ENCODE peak calls at places on chromosomes 2 and 18, in five cellular contexts. E, S, X, A and M are unnamed samples.

GRCh38 chr2:181971032-181971431 is 14.6 kb upstream of the PPP1R1C start:
- DNase-seq in E (no peak), S (no peak), X (no peak), A (no peak), M (no peak)

GRCh38 chr2:15959331-15960153 is 19.2 kb downstream of the MYCN start:
- DNase-seq in E (no peak), S (no peak), X (no peak), A (no peak), M (no peak)

GRCh38 chr18:44341759-44342158 is 338.9 kb upstream of the SETBP1 start:
- DNase-seq in E (no peak), S (no peak), X (no peak), A (no peak), M (no peak)

GRCh38 chr18:29892960-29893558 is 1149.5 kb downstream of the DSC3 start:
- DNase-seq in E (no peak), S (no peak), X (no peak), A (no peak), M (peak)

GRCh38 chr18:78407456-78407823 is 572.2 kb upstream of the SALL3 start:
- DNase-seq in E (no peak), S (no peak), X (no peak), A (no peak), M (no peak)

GRCh38 chr2:68689553-68690537 is 44.8 kb upstream of the ARHGAP25 start:
- DNase-seq in E (no peak), S (no peak), X (no peak), A (no peak), M (no peak)

GRCh38 chr2:95316466-95317122 is 19.4 kb downstream of the KCNIP3 start:
- DNase-seq in E (no peak), S (no peak), X (peak), A (no peak), M (no peak)

GRCh38 chr2:210663574-210663973 is 107.2 kb downstream of the CPS1 start:
- DNase-seq in E (no peak), S (no peak), X (peak), A (peak), M (peak)

GRCh38 chr18:44725300-44726096 is 44.8 kb downstream of the SETBP1 start:
- DNase-seq in E (no peak), S (no peak), X (peak), A (no peak), M (peak)

GRCh38 chr2:127665267-127665893 is 9.9 kb downstream of the LIMS2 start:
- DNase-seq in E (no peak), S (no peak), X (no peak), A (no peak), M (no peak)

GRCh38 chr18:21991081-21991534 is 178.3 kb upstream of the GATA6 start:
- DNase-seq in E (peak), S (peak), X (no peak), A (peak), M (no peak)

GRCh38 chr2:201344663-201345366 is 12.3 kb downstream of the FLACC1 start:
- DNase-seq in E (no peak), S (no peak), X (no peak), A (no peak), M (no peak)

GRCh38 chr2:78431241-78431640 is 594.3 kb upstream of the REG3G start:
- DNase-seq in E (no peak), S (no peak), X (no peak), A (peak), M (peak)

GRCh38 chr2:217033191-217033590 is 173.3 kb upstream of the TNP1 start:
- DNase-seq in E (no peak), S (no peak), X (no peak), A (no peak), M (no peak)

GRCh38 chr2:9897331-9897737 is 54.1 kb downstream of the TAF1B start:
- DNase-seq in E (no peak), S (no peak), X (peak), A (peak), M (peak)

GRCh38 chr2:225995788-225996476 is 596.4 kb downstream of the NYAP2 start:
- DNase-seq in E (no peak), S (no peak), X (peak), A (no peak), M (peak)

GRCh38 chr2:126399001-126399400 is 257.0 kb upstream of the GYPC start:
- DNase-seq in E (no peak), S (no peak), X (no peak), A (no peak), M (no peak)

GRCh38 chr18:57925706-57926105 is 118.3 kb upstream of the NEDD4L start:
- DNase-seq in E (no peak), S (no peak), X (peak), A (no peak), M (peak)

GRCh38 chr2:5982911-5983310 is 290.7 kb downstream of the SOX11 start:
- DNase-seq in E (no peak), S (no peak), X (no peak), A (no peak), M (no peak)

GRCh38 chr2:137800386-137800785 is 163.9 kb upstream of the HNMT start:
- DNase-seq in E (no peak), S (no peak), X (no peak), A (no peak), M (no peak)

GRCh38 chr18:51253476-51253875 is 56.0 kb upstream of the MEX3C start:
- DNase-seq in E (no peak), S (no peak), X (no peak), A (no peak), M (peak)

GRCh38 chr2:37585295-37585908 is 86.0 kb downstream of the CDC42EP3 start:
- DNase-seq in E (no peak), S (no peak), X (peak), A (no peak), M (peak)

GRCh38 chr2:86706935-86707334 is 13.2 kb upstream of the RMND5A start:
- DNase-seq in E (no peak), S (no peak), X (no peak), A (no peak), M (no peak)

GRCh38 chr2:55054076-55054475 is 3.8 kb upstream of the RTN4 start:
- DNase-seq in E (no peak), S (no peak), X (no peak), A (no peak), M (no peak)

GRCh38 chr2:6526093-6526824 is 339.4 kb downstream of the CMPK2 start:
- DNase-seq in E (no peak), S (peak), X (no peak), A (peak), M (no peak)

GRCh38 chr2:106104332-106105062 is 89.6 kb downstream of the UXS1 start:
- DNase-seq in E (peak), S (peak), X (peak), A (peak), M (peak)

GRCh38 chr2:201784547-201784946 is 3.8 kb upstream of the ALS2 start:
- DNase-seq in E (no peak), S (no peak), X (no peak), A (no peak), M (no peak)

GRCh38 chr2:128064353-128064752 is 26.6 kb upstream of the UGGT1 start:
- DNase-seq in E (no peak), S (no peak), X (no peak), A (no peak), M (no peak)

GRCh38 chr2:29951561-29951960 is 30.2 kb upstream of the ALK start:
- DNase-seq in E (no peak), S (no peak), X (no peak), A (no peak), M (no peak)

GRCh38 chr18:37538526-37539205 is 26.9 kb downstream of the CELF4 start:
- DNase-seq in E (no peak), S (no peak), X (no peak), A (no peak), M (peak)

GRCh38 chr2:22855761-22856184 is 529.2 kb upstream of the KLHL29 start:
- DNase-seq in E (no peak), S (no peak), X (no peak), A (no peak), M (no peak)

GRCh38 chr2:5394223-5394622 is 298.0 kb upstream of the SOX11 start:
- DNase-seq in E (no peak), S (no peak), X (no peak), A (no peak), M (no peak)

GRCh38 chr18:80159713-80160636 is 50.9 kb downstream of the ADNP2 start:
- DNase-seq in E (peak), S (peak), X (no peak), A (no peak), M (no peak)

GRCh38 chr2:222943820-222944219 is 83.0 kb downstream of the ACSL3 start:
- DNase-seq in E (no peak), S (no peak), X (peak), A (no peak), M (no peak)

GRCh38 chr2:36549063-36549662 is 48.8 kb downstream of the FEZ2 start:
- DNase-seq in E (no peak), S (no peak), X (peak), A (no peak), M (peak)

GRCh38 chr2:33581857-33582256 is 17.2 kb downstream of the FAM98A start:
- DNase-seq in E (no peak), S (no peak), X (no peak), A (no peak), M (no peak)

GRCh38 chr2:208945719-208946280 is 478.0 kb upstream of the MAP2 start:
- DNase-seq in E (no peak), S (no peak), X (no peak), A (no peak), M (no peak)

GRCh38 chr2:120346667-120347358 is 877 bp downstream of the INHBB start:
- DNase-seq in E (no peak), S (peak), X (peak), A (no peak), M (peak)

DNA sequence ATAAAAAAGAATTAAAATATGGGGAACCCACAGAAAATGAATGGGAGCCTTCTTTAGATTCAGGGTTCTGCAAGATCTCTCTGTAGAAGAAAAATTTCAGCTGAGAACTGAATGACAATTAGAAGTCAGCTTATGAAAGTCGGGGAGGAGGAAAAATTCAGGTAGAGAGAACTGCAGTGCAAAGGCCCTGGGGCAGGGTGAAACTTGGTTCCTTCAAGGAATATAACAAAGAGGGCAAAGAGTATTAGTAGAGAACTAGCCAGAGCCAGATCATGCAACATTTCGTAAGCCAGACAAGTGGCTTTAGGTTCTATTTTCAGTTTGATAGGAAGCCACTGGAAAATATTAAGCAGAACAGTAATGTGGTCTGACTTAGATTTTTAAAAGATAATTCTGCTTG is 27.8 kb downstream of the RAB27B start:
- DNase-seq in E (no peak), S (no peak), X (no peak), A (no peak), M (peak)
- H2BK15ac ChIP-seq in E (no peak), S (no peak), X (no peak), A (no peak), M (no peak)

DNA sequence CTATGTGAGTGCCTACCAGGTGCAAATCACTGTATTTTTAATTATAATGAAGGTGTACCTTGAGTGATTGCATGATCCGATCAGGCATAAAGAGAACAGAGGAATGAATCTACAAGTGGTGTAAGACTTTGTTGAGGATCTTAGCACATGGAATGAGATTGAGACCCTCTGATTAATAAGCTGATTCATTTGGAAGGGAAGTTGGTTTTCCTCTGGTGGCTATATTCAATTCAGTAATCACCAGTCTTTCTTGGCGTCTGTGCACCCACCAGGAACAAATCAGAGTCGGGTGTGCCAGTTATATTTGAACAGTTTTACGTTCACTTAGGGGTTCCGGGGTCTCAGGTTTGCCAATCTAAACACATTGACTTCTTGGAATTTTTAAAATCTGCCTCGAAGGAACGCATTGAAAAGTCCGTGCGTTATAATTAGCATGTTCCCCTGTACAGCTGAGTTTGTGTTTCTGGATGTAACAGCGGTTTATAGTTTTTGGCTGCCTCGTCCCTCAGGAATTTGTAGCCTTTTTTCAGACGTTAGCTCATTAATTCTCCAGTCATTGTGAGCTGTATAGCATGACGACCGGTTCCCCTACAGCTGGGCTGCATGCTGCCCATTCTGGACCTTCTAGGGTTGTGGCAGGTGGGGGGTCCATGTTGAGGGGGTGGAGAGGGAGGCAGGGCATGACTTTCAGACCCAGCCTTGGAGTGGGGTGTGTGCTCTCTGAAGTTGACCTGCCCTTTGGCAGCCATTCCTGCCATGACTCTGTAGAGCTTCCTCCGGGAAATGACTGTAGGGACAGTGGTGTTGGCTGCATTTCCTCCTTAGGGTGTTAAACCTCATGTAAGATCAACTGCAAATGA is 20.3 kb downstream of the MYO1B start:
- DNase-seq in E (no peak), S (no peak), X (peak), A (no peak), M (peak)
- H3K18ac ChIP-seq in E (peak), S (no peak), X (peak), A (peak), M (no peak)

GRCh38 chr2:71292159-71292558 is 39.4 kb upstream of the ZNF638 start:
- DNase-seq in E (no peak), S (no peak), X (no peak), A (no peak), M (no peak)

GRCh38 chr2:71285706-71286105 is 45.9 kb upstream of the ZNF638 start:
- DNase-seq in E (no peak), S (no peak), X (no peak), A (no peak), M (no peak)

GRCh38 chr2:71291398-71291797 is 40.2 kb upstream of the ZNF638 start:
- DNase-seq in E (no peak), S (no peak), X (no peak), A (no peak), M (no peak)
- H3K27ac ChIP-seq in E (no peak), S (no peak), X (no peak), A (no peak), M (no peak)

DNA sequence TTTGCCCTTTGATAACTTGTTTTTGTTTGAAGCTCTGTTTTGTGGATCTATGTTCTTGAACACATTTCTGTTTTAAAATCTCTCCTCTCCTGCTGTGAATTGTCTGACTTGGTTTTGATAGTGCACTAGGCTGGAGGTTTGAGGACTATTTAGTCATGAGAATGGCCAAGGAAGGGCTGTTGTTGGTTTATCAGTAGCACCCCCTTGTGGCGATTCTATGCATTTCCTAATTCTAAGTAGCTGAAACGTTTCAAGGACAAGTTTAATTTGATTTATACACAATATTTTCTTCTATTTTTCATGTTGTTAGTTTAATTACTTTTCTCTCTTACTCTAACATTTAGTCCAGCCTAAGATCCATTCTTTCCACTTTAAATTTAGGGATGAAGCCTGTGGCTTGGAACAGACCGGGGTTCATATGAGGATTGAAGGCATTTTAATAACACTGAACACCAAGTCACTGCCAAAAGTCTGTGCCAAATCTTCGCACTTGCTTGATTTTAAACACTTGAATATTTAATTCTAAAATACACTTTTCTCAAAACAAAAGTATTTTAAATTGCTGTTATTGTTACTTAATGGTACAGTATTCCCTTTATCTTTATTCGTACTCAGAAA is 166.0 kb downstream of the SOCS6 start:
- DNase-seq in E (no peak), S (no peak), X (peak), A (peak), M (peak)
- H2BK15ac ChIP-seq in E (no peak), S (no peak), X (no peak), A (no peak), M (no peak)

GRCh38 chr2:232075080-232075479 is 113.6 kb downstream of the DIS3L2 start:
- DNase-seq in E (no peak), S (no peak), X (peak), A (no peak), M (peak)
- H3K18ac ChIP-seq in E (no peak), S (no peak), X (no peak), A (no peak), M (no peak)

GRCh38 chr18:24209558-24209957 is 70.7 kb downstream of the CABYR start:
- DNase-seq in E (no peak), S (no peak), X (peak), A (no peak), M (no peak)

GRCh38 chr18:24212939-24213338 is 74.1 kb downstream of the CABYR start:
- DNase-seq in E (no peak), S (no peak), X (peak), A (no peak), M (peak)

GRCh38 chr18:24214913-24215312 is 76.1 kb downstream of the CABYR start:
- DNase-seq in E (no peak), S (no peak), X (no peak), A (no peak), M (no peak)

GRCh38 chr18:24219561-24220317 is 80.9 kb downstream of the CABYR start:
- DNase-seq in E (no peak), S (no peak), X (no peak), A (no peak), M (no peak)

DNA sequence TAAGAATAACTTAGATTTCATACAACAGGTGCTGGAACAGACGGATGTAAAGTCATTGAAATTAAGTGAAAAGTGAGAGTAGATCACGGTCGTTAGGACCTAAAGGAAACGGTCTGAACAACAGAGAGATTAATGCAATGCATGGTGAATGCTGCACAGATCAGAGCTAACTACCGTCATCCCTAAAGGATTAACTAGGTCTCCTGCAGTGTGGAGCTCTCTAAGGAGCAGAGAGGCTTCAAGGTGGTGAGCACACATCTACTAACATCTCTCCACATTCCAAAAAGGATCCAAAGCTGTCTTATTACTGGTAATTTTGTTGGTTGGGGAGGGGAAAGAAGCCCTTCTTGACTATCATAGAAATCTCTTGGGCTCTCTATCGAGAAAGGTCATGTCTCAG is 75.3 kb downstream of the CABYR start:
- DNase-seq in E (no peak), S (no peak), X (no peak), A (no peak), M (no peak)
- H3K27ac ChIP-seq in E (no peak), S (no peak), X (no peak), A (no peak), M (no peak)

GRCh38 chr2:152907046-152907445 is 188.6 kb downstream of the ARL6IP6 start:
- DNase-seq in E (no peak), S (no peak), X (no peak), A (no peak), M (no peak)
- H2BK15ac ChIP-seq in E (no peak), S (no peak), X (no peak), A (no peak), M (no peak)

GRCh38 chr2:171042253-171042969 is 113.4 kb downstream of the GORASP2 start:
- DNase-seq in E (no peak), S (no peak), X (no peak), A (no peak), M (no peak)

GRCh38 chr2:171049691-171050090 is 111.0 kb downstream of the TLK1 start:
- DNase-seq in E (no peak), S (no peak), X (no peak), A (no peak), M (no peak)

GRCh38 chr2:171046056-171046560 is 114.6 kb downstream of the TLK1 start:
- DNase-seq in E (no peak), S (no peak), X (peak), A (no peak), M (peak)

DNA sequence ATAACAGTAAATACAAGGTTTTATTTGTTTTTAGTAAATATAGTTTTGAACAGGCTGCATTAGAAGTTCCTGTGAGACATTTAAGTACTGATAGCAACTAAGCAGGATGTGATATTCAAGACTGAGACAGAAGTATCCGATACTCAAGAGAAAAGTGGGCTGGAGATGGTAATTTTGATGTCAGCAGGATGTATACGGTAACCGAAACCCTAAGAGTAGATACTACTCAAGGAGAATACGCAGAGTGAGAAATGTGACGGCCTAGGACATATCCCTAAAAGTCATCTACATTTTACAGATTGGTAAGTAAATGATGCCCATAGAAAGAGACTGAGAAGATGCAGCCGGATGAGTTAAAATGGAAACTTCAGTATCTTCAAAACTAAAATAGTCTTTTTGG is 115.4 kb downstream of the GORASP2 start:
- DNase-seq in E (no peak), S (no peak), X (no peak), A (no peak), M (no peak)
- H3K18ac ChIP-seq in E (no peak), S (no peak), X (no peak), A (no peak), M (no peak)

GRCh38 chr2:233351423-233351822 is 2.9 kb upstream of the DGKD start:
- DNase-seq in E (no peak), S (no peak), X (no peak), A (no peak), M (peak)

GRCh38 chr2:233346374-233346773 is 7.9 kb upstream of the DGKD start:
- DNase-seq in E (no peak), S (no peak), X (no peak), A (no peak), M (no peak)

GRCh38 chr2:233350708-233351107 is 3.6 kb upstream of the DGKD start:
- DNase-seq in E (no peak), S (no peak), X (peak), A (no peak), M (peak)

GRCh38 chr2:233346930-233347329 is 7.4 kb upstream of the DGKD start:
- DNase-seq in E (no peak), S (no peak), X (no peak), A (no peak), M (no peak)

GRCh38 chr2:233349005-233349998 is 5.0 kb upstream of the DGKD start:
- DNase-seq in E (no peak), S (no peak), X (peak), A (no peak), M (no peak)
- H3K27ac ChIP-seq in E (no peak), S (no peak), X (no peak), A (no peak), M (no peak)